ENCODE peak calls at places on chromosome X, in ten cellular contexts. M, V, W, O, P, Q, N, C, G and I are unnamed samples.

GRCh38 chrX:17706676-17707075 is 30.6 kb upstream of the SCML1 start:
- DNase-seq in M (no peak), V (peak), W (no peak), O (peak), P (peak), Q (no peak), N (peak), C (peak), G (no peak), I (peak)

GRCh38 chrX:16138108-16138427 is 14.7 kb downstream of the GRPR start:
- DNase-seq in M (no peak), V (no peak), W (no peak), O (no peak), P (no peak), Q (no peak), N (no peak), C (no peak), G (no peak), I (no peak)

GRCh38 chrX:136126892-136127406 is 20.4 kb upstream of the FHL1 start:
- DNase-seq in M (no peak), V (peak), W (no peak), O (no peak), P (no peak), Q (no peak), N (no peak), C (peak), G (peak), I (no peak)

GRCh38 chrX:19121898-19122640 is at the start of gene ADGRG2:
- DNase-seq in M (no peak), V (peak), W (peak), O (peak), P (no peak), Q (no peak), N (peak), C (peak), G (peak), I (no peak)

GRCh38 chrX:47645530-47645929 is 4.8 kb downstream of the ELK1 start:
- DNase-seq in M (no peak), V (no peak), W (no peak), O (peak), P (no peak), Q (no peak), N (no peak), C (no peak), G (no peak), I (no peak)

GRCh38 chrX:47175588-47175980 is 18.0 kb upstream of the UBA1 start:
- DNase-seq in M (no peak), V (no peak), W (no peak), O (no peak), P (no peak), Q (no peak), N (no peak), C (no peak), G (no peak), I (no peak)

GRCh38 chrX:123464709-123465108 is 268.1 kb downstream of the THOC2 start:
- DNase-seq in M (no peak), V (no peak), W (no peak), O (no peak), P (no peak), Q (no peak), N (no peak), C (no peak), G (no peak), I (no peak)

GRCh38 chrX:132737743-132738142 is 220.7 kb downstream of the HS6ST2 start:
- DNase-seq in M (no peak), V (no peak), W (no peak), O (peak), P (peak), Q (no peak), N (no peak), C (peak), G (no peak), I (no peak)

GRCh38 chrX:77749695-77750094 is 36.3 kb downstream of the ATRX start:
- DNase-seq in M (no peak), V (peak), W (no peak), O (no peak), P (peak), Q (no peak), N (no peak), C (peak), G (no peak), I (peak)

GRCh38 chrX:14095702-14096101 is 66.0 kb upstream of the GEMIN8 start:
- DNase-seq in M (peak), V (peak), W (peak), O (peak), P (peak), Q (no peak), N (peak), C (peak), G (peak), I (no peak)

GRCh38 chrX:136162827-136163427 is 15.6 kb downstream of the FHL1 start:
- DNase-seq in M (no peak), V (peak), W (peak), O (peak), P (peak), Q (peak), N (no peak), C (peak), G (peak), I (no peak)

GRCh38 chrX:71107762-71108360 is 1.3 kb upstream of the CXorf65 start:
- DNase-seq in M (no peak), V (peak), W (no peak), O (no peak), P (no peak), Q (no peak), N (no peak), C (no peak), G (no peak), I (no peak)

GRCh38 chrX:134599173-134599914 is 58.9 kb downstream of the PLAC1 start:
- DNase-seq in M (peak), V (peak), W (no peak), O (no peak), P (no peak), Q (no peak), N (peak), C (peak), G (no peak), I (peak)

GRCh38 chrX:51825432-51825831 is 68.0 kb upstream of the MAGED1 start:
- DNase-seq in M (no peak), V (peak), W (no peak), O (peak), P (no peak), Q (no peak), N (no peak), C (peak), G (no peak), I (peak)

GRCh38 chrX:153900806-153901752 is 3.4 kb upstream of the AVPR2 start:
- DNase-seq in M (peak), V (peak), W (no peak), O (peak), P (peak), Q (peak), N (peak), C (peak), G (peak), I (peak)

GRCh38 chrX:103686199-103687072 is at the start of gene MORF4L2:
- DNase-seq in M (peak), V (peak), W (peak), O (peak), P (peak), Q (peak), N (peak), C (peak), G (peak), I (peak)

GRCh38 chrX:44675364-44676024 is 132.8 kb upstream of the FUNDC1 start:
- DNase-seq in M (no peak), V (peak), W (no peak), O (peak), P (no peak), Q (no peak), N (peak), C (peak), G (no peak), I (peak)

GRCh38 chrX:150486011-150486410 is 82.4 kb upstream of the MTM1 start:
- DNase-seq in M (peak), V (peak), W (peak), O (peak), P (peak), Q (no peak), N (peak), C (peak), G (no peak), I (no peak)

GRCh38 chrX:110210417-110211139 is 107.3 kb downstream of the AMMECR1 start:
- DNase-seq in M (no peak), V (peak), W (no peak), O (peak), P (no peak), Q (no peak), N (no peak), C (peak), G (no peak), I (peak)

GRCh38 chrX:47854474-47854873 is 17.8 kb downstream of the ZNF81 start:
- DNase-seq in M (no peak), V (peak), W (peak), O (peak), P (peak), Q (peak), N (no peak), C (peak), G (no peak), I (no peak)

GRCh38 chrX:13835825-13836224 is 18.9 kb upstream of the GPM6B start:
- DNase-seq in M (no peak), V (no peak), W (no peak), O (no peak), P (no peak), Q (no peak), N (no peak), C (no peak), G (no peak), I (no peak)

GRCh38 chrX:21843179-21843578 is 3.8 kb downstream of the MBTPS2 start:
- DNase-seq in M (no peak), V (no peak), W (no peak), O (no peak), P (no peak), Q (no peak), N (no peak), C (no peak), G (no peak), I (no peak)

GRCh38 chrX:39645059-39645895 is 452.5 kb downstream of the BCOR start:
- DNase-seq in M (peak), V (peak), W (no peak), O (peak), P (no peak), Q (no peak), N (peak), C (peak), G (no peak), I (peak)